ENCODE peak calls at places on chromosomes 7 and 10, in five cellular contexts. A is mesendoderm, W is neuronal stem cell, Q is IMR-90, T is mesenchymal stem cell. B is an unnamed sample.

GRCh38 chr7:76069238-76069638 is 21.3 kb downstream of the MDH2 start:
- DNase-seq in A (peak; percentile 93), W (no peak), Q (peak; percentile 97), T (peak; percentile 89), B (peak; percentile 79)

GRCh38 chr10:101903827-101904520 is 60.4 kb upstream of the KCNIP2 start:
- DNase-seq in A (no peak), W (no peak), Q (peak; percentile 21), T (peak; percentile 61), B (no peak)

GRCh38 chr7:98930921-98931320 is 52.6 kb downstream of the TRRAP start:
- DNase-seq in A (no peak), W (no peak), Q (peak; percentile 34), T (no peak), B (no peak)

GRCh38 chr7:138645284-138645683 is 55.9 kb downstream of the SVOPL start:
- DNase-seq in A (peak; percentile 62), W (no peak), Q (no peak), T (no peak), B (peak; percentile 71)

GRCh38 chr10:88070080-88070880 is 206.9 kb downstream of the PTEN start:
- DNase-seq in A (peak; percentile 58), W (no peak), Q (peak; percentile 67), T (peak; percentile 94), B (no peak)

GRCh38 chr7:78769551-78770101 is 683.8 kb downstream of the MAGI2 start:
- DNase-seq in A (peak; percentile 29), W (peak; percentile 12), Q (no peak), T (peak; percentile 15), B (no peak)

GRCh38 chr7:146956323-146956722 is 839.7 kb downstream of the CNTNAP2 start:
- DNase-seq in A (no peak), W (no peak), Q (no peak), T (no peak), B (no peak)

GRCh38 chr7:28114056-28114455 is 66.5 kb downstream of the JAZF1 start:
- DNase-seq in A (no peak), W (no peak), Q (no peak), T (no peak), B (no peak)

GRCh38 chr7:106731207-106731606 is 70.2 kb upstream of the CCDC71L start:
- DNase-seq in A (no peak), W (no peak), Q (no peak), T (peak; percentile 6), B (no peak)

GRCh38 chr10:99917963-99918825 is 91.6 kb downstream of the DNMBP start:
- DNase-seq in A (peak; percentile 96), W (peak; percentile 67), Q (peak; percentile 59), T (peak; percentile 94), B (peak; percentile 88)

GRCh38 chr10:68297264-68297663 is 34.6 kb upstream of the HNRNPH3 start:
- DNase-seq in A (no peak), W (no peak), Q (no peak), T (no peak), B (no peak)

GRCh38 chr10:43964486-43964885 is 315.8 kb upstream of the ZNF32 start:
- DNase-seq in A (no peak), W (no peak), Q (no peak), T (peak; percentile 2), B (no peak)

GRCh38 chr10:6141296-6142151 is 52.7 kb downstream of the RBM17 start:
- DNase-seq in A (no peak), W (no peak), Q (peak; percentile 92), T (peak; percentile 89), B (no peak)

GRCh38 chr10:78804356-78805032 is 264.3 kb upstream of the ZMIZ1 start:
- DNase-seq in A (no peak), W (no peak), Q (no peak), T (peak; percentile 28), B (no peak)

GRCh38 chr10:69417542-69417941 is 824 bp upstream of the TACR2 start:
- DNase-seq in A (no peak), W (no peak), Q (no peak), T (no peak), B (no peak)

GRCh38 chr7:11355571-11355970 is 381.9 kb downstream of the PHF14 start:
- DNase-seq in A (no peak), W (no peak), Q (no peak), T (no peak), B (no peak)

GRCh38 chr10:71704816-71705215 is 14.8 kb downstream of the C10orf105 start:
- DNase-seq in A (no peak), W (no peak), Q (no peak), T (no peak), B (no peak)

GRCh38 chr7:129401228-129401967 is 32.8 kb upstream of the STRIP2 start:
- DNase-seq in A (peak; percentile 68), W (no peak), Q (no peak), T (peak; percentile 24), B (no peak)

GRCh38 chr10:15169555-15170407 is 1.3 kb upstream of the NMT2 start:
- DNase-seq in A (no peak), W (no peak), Q (no peak), T (peak; percentile 23), B (no peak)

GRCh38 chr10:92799591-92799990 is 48.7 kb upstream of the EXOC6 start:
- DNase-seq in A (no peak), W (no peak), Q (peak; percentile 12), T (peak; percentile 9), B (no peak)

GRCh38 chr7:130927564-130927963 is 193.6 kb upstream of the KLF14 start:
- DNase-seq in A (no peak), W (no peak), Q (no peak), T (no peak), B (no peak)

GRCh38 chr7:130927062-130927461 is 193.1 kb upstream of the KLF14 start:
- DNase-seq in A (no peak), W (no peak), Q (no peak), T (no peak), B (no peak)

GRCh38 chr7:130923930-130924329 is 189.9 kb upstream of the KLF14 start:
- DNase-seq in A (no peak), W (no peak), Q (no peak), T (no peak), B (no peak)

GRCh38 chr7:130925136-130925794 is 191.3 kb upstream of the KLF14 start:
- DNase-seq in A (no peak), W (no peak), Q (no peak), T (no peak), B (no peak)

DNA sequence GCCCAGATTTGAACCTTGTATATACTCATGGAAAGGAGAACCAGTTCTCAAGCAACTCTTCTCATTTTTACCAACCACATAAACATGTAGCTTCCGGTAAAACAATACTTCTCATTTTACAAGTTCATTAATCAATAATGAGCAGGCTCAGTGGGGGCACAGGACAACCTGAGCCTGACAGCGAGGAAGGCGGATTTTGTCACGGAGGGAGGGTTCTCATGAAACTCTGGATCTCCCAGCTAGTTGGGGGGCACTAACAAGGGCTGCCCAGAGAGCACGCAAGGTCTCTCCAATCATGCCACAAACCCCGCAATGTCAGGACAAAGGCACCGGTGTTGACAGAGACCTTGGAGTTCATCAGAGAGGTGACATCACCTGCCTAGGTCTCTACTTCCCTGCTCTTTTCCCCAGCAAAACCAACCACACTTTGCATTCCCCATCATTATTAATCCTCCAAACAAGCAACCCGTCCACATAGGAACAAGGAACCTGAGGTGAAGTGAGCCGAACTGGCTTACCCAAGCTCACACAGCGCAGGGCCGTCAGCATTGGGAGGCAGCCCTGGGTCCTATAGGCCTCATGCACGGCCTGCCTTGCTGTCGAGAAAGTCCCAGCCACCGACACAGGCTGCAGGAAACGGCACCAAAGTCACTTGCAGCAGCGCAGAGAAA is 192.1 kb upstream of the KLF14 start:
- DNase-seq in A (no peak), W (no peak), Q (no peak), T (no peak), B (no peak)
- H2BK5ac ChIP-seq in A (no peak overlapping the region), W (no peak overlapping the region), Q (peak overlapping the region; percentile 34), T (no peak overlapping the region), B (no peak overlapping the region)

DNA sequence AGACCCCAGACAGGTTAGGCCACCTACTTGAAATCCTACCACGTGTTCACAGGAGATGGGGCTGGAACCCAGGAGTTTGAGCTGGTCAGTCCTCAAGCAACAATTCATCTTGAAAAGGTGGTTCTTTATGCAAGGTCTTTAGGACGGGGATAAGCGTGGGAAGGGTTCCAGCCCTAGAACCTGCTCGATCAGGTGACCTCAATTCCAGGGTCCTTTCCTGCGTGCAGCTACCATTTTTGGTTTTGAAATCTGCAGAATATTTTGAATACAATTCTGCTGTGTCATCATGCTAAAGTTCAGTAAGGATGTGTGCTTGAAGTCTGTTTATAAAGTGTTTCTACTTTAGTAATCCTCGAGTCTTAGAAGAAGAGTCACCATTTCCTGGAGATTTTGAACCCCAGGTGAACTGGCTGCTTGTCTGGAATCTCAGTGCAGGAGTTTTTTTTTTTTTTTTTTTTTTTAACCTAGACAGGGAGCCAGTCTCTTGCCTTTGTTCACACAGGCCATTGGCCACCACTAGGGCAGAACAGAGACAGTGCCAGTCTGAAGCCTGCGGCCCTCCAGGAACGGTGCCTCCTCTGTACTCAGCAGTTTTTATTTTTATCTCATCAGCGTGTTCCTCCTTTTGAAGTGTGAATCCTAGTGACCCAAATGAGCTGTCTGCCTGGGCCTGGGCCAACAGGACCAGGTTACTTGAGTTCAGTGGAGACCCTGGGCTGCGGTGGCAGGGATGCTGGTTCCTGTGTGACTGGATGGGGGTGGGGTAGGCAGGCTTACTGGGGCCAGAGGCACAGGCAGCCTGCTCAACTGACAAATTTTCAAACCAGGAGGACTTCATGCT is 54.6 kb downstream of the EEPD1 start:
- DNase-seq in A (no peak), W (no peak), Q (peak; percentile 96), T (peak; percentile 85), B (no peak)
- H3K4ac ChIP-seq in A (no peak overlapping the region), W (no peak overlapping the region), Q (peak overlapping the region; percentile 100), T (peak overlapping the region; percentile 57), B (no peak overlapping the region)

DNA sequence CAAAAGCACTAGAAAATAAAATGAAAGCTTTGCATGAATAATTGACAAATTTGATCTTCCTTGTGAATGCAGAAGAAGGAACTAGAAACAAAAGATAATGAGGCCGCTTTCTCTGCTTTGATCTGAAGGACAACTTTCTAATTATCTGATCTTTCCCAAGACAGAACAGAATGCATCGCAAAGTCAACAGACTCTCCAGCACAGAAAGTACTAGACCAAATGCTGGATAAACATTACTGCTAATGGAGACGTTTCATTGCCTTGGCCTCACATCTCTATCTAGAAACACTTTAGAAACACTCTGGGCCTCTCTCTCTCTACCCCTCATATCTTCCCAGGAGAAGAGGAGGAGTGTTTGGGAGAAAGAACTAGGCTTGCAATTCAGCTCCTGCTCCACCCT is 76.4 kb downstream of the LRRC17 start:
- DNase-seq in A (no peak), W (no peak), Q (no peak), T (no peak), B (no peak)
- H3K4me1 ChIP-seq in A (no peaks in the 10 kb centered on the region), W (no peaks in the 10 kb centered on the region), Q (peaks cover 18% of the 10 kb centered on the region), T (peaks cover 10% of the 10 kb centered on the region), B (no peaks in the 10 kb centered on the region)

GRCh38 chr10:133150226-133150625 is 9.8 kb upstream of the KNDC1 start:
- DNase-seq in A (no peak), W (no peak), Q (no peak), T (no peak), B (no peak)
- H2BK5ac ChIP-seq in A (no peak overlapping the region), W (no peak overlapping the region), Q (no peak overlapping the region), T (no peak overlapping the region), B (no peak overlapping the region)

GRCh38 chr10:374354-374753 is 239.1 kb downstream of the ZMYND11 start:
- DNase-seq in A (no peak), W (no peak), Q (no peak), T (no peak), B (no peak)
- H3K4ac ChIP-seq in A (no peak overlapping the region), W (no peak overlapping the region), Q (peak overlapping the region; percentile 54), T (no peak overlapping the region), B (no peak overlapping the region)

GRCh38 chr7:74658171-74659004 is 870 bp downstream of the GTF2I start:
- DNase-seq in A (peak; percentile 97), W (peak; percentile 93), Q (peak; percentile 90), T (peak; percentile 93), B (peak; percentile 96)
- H3K4me1 ChIP-seq in A (peaks cover 10% of the 10 kb centered on the region), W (peaks cover 12% of the 10 kb centered on the region), Q (peaks cover 27% of the 10 kb centered on the region), T (peaks cover 32% of the 10 kb centered on the region), B (peaks cover 4% of the 10 kb centered on the region)

GRCh38 chr10:96222908-96223307 is 48.5 kb downstream of the BLNK start:
- DNase-seq in A (no peak), W (no peak), Q (no peak), T (no peak), B (no peak)
- H2BK5ac ChIP-seq in A (no peak overlapping the region), W (no peak overlapping the region), Q (no peak overlapping the region), T (no peak overlapping the region), B (no peak overlapping the region)